ENCODE peak calls at places on chromosomes 1 and 21, in ten cellular contexts. Y, U, D, T, Z, O, M, G, K and R are unnamed samples. For H3K36me3 and H3K9me3, the result is how much of the 10 kb centered on the place peaks cover.

GRCh38 chr1:100847481-100847880 is 47.2 kb downstream of the EXTL2 start:
- DNase-seq in Y (no peak), U (no peak), D (no peak), T (no peak), Z (no peak), O (peak), M (no peak), G (no peak), K (no peak), R (no peak)

GRCh38 chr1:215076312-215076711 is 6.2 kb upstream of the KCNK2 start:
- DNase-seq in Y (no peak), U (no peak), D (no peak), T (no peak), Z (no peak), O (peak), M (no peak), G (no peak), K (no peak), R (peak)

GRCh38 chr1:219317762-219318353 is 144.2 kb downstream of the LYPLAL1 start:
- DNase-seq in Y (no peak), U (no peak), D (no peak), T (no peak), Z (no peak), O (no peak), M (no peak), G (no peak), K (no peak), R (peak)

GRCh38 chr1:212500351-212500750 is 67.6 kb downstream of the NENF start:
- DNase-seq in Y (no peak), U (no peak), D (no peak), T (no peak), Z (no peak), O (no peak), M (no peak), G (no peak), K (no peak), R (no peak)

GRCh38 chr1:206898089-206898908 is 1.1 kb downstream of the IL24 start:
- DNase-seq in Y (no peak), U (no peak), D (no peak), T (no peak), Z (no peak), O (peak), M (no peak), G (no peak), K (no peak), R (no peak)

GRCh38 chr1:65260851-65261473 is 48.4 kb upstream of the DNAJC6 start:
- DNase-seq in Y (no peak), U (no peak), D (no peak), T (no peak), Z (no peak), O (peak), M (no peak), G (no peak), K (no peak), R (no peak)

GRCh38 chr1:241356519-241357365 is at the start of gene RGS7:
- DNase-seq in Y (no peak), U (peak), D (peak), T (peak), Z (no peak), O (peak), M (no peak), G (peak), K (peak), R (peak)

GRCh38 chr1:220347654-220348175 is 75.5 kb upstream of the RAB3GAP2 start:
- DNase-seq in Y (no peak), U (no peak), D (no peak), T (no peak), Z (no peak), O (no peak), M (no peak), G (no peak), K (no peak), R (no peak)

GRCh38 chr1:64982134-64982533 is 15.8 kb upstream of the JAK1 start:
- DNase-seq in Y (no peak), U (no peak), D (no peak), T (no peak), Z (no peak), O (no peak), M (no peak), G (no peak), K (no peak), R (no peak)

GRCh38 chr1:164712131-164713031 is 153.4 kb downstream of the PBX1 start:
- DNase-seq in Y (no peak), U (no peak), D (no peak), T (no peak), Z (peak), O (no peak), M (peak), G (no peak), K (no peak), R (no peak)

GRCh38 chr1:157310401-157310800 is 172.2 kb upstream of the ETV3 start:
- DNase-seq in Y (no peak), U (no peak), D (no peak), T (no peak), Z (no peak), O (no peak), M (no peak), G (no peak), K (no peak), R (no peak)

GRCh38 chr1:87867631-87868030 is 539.0 kb downstream of the LMO4 start:
- DNase-seq in Y (no peak), U (no peak), D (no peak), T (no peak), Z (no peak), O (no peak), M (no peak), G (no peak), K (no peak), R (no peak)

GRCh38 chr1:156814571-156815260 is 1.9 kb downstream of the SH2D2A start:
- DNase-seq in Y (no peak), U (peak), D (no peak), T (peak), Z (no peak), O (no peak), M (no peak), G (no peak), K (no peak), R (no peak)

GRCh38 chr1:154481058-154481457 is 21.0 kb upstream of the TDRD10 start:
- DNase-seq in Y (no peak), U (no peak), D (no peak), T (no peak), Z (peak), O (no peak), M (no peak), G (no peak), K (no peak), R (no peak)

GRCh38 chr1:85579619-85580018 is 942 bp upstream of the CCN1 start:
- DNase-seq in Y (no peak), U (peak), D (no peak), T (no peak), Z (no peak), O (peak), M (no peak), G (no peak), K (no peak), R (no peak)

GRCh38 chr1:90725961-90726715 is 9.0 kb upstream of the BARHL2 start:
- DNase-seq in Y (no peak), U (no peak), D (no peak), T (no peak), Z (no peak), O (no peak), M (no peak), G (no peak), K (no peak), R (no peak)

GRCh38 chr1:58618303-58618702 is 41.3 kb upstream of the TACSTD2 start:
- DNase-seq in Y (no peak), U (peak), D (peak), T (no peak), Z (no peak), O (peak), M (peak), G (peak), K (no peak), R (no peak)

GRCh38 chr1:234515411-234515810 is 36.4 kb upstream of the TARBP1 start:
- DNase-seq in Y (no peak), U (no peak), D (no peak), T (no peak), Z (no peak), O (peak), M (no peak), G (no peak), K (no peak), R (no peak)

GRCh38 chr1:38559180-38559874 is 300.2 kb downstream of the RRAGC start:
- DNase-seq in Y (peak), U (no peak), D (peak), T (peak), Z (no peak), O (no peak), M (no peak), G (no peak), K (peak), R (no peak)

GRCh38 chr1:4396571-4396970 is 257.8 kb upstream of the AJAP1 start:
- DNase-seq in Y (no peak), U (no peak), D (no peak), T (no peak), Z (no peak), O (no peak), M (no peak), G (no peak), K (no peak), R (no peak)

GRCh38 chr1:58555393-58555792 is 8.9 kb upstream of the OMA1 start:
- DNase-seq in Y (no peak), U (no peak), D (no peak), T (no peak), Z (no peak), O (no peak), M (no peak), G (no peak), K (no peak), R (no peak)

GRCh38 chr1:107262472-107263286 is 121.8 kb downstream of the NTNG1 start:
- DNase-seq in Y (no peak), U (no peak), D (no peak), T (no peak), Z (no peak), O (no peak), M (no peak), G (no peak), K (no peak), R (no peak)

GRCh38 chr1:67752306-67752705 is 67.3 kb downstream of the GADD45A start:
- DNase-seq in Y (no peak), U (no peak), D (no peak), T (no peak), Z (no peak), O (no peak), M (no peak), G (no peak), K (no peak), R (no peak)

GRCh38 chr21:46500224-46500861 is 41.7 kb downstream of the DIP2A start:
- DNase-seq in Y (peak), U (no peak), D (no peak), T (no peak), Z (no peak), O (no peak), M (no peak), G (no peak), K (no peak), R (no peak)

GRCh38 chr1:19013826-19014548 is 57.5 kb upstream of the IFFO2 start:
- DNase-seq in Y (no peak), U (no peak), D (no peak), T (no peak), Z (peak), O (no peak), M (no peak), G (no peak), K (no peak), R (peak)

GRCh38 chr21:41641821-41642368 is 125.0 kb downstream of the RIPK4 start:
- DNase-seq in Y (no peak), U (peak), D (no peak), T (no peak), Z (no peak), O (peak), M (peak), G (no peak), K (peak), R (no peak)

GRCh38 chr1:67227196-67227595 is 60.9 kb downstream of the IL23R start:
- DNase-seq in Y (no peak), U (no peak), D (no peak), T (no peak), Z (no peak), O (peak), M (no peak), G (no peak), K (no peak), R (no peak)

GRCh38 chr1:200535605-200536004 is 84.9 kb downstream of the KIF14 start:
- DNase-seq in Y (no peak), U (no peak), D (no peak), T (no peak), Z (no peak), O (no peak), M (no peak), G (no peak), K (no peak), R (no peak)

GRCh38 chr1:22685675-22686074 is 25.0 kb upstream of the EPHB2 start:
- DNase-seq in Y (no peak), U (no peak), D (no peak), T (no peak), Z (no peak), O (no peak), M (no peak), G (no peak), K (no peak), R (no peak)

GRCh38 chr21:44592446-44593365 is at the start of gene KRTAP10-6:
- DNase-seq in Y (no peak), U (peak), D (no peak), T (no peak), Z (no peak), O (no peak), M (no peak), G (peak), K (peak), R (no peak)

GRCh38 chr1:97505816-97506215 is 415.0 kb downstream of the DPYD start:
- DNase-seq in Y (no peak), U (no peak), D (no peak), T (no peak), Z (no peak), O (no peak), M (no peak), G (no peak), K (no peak), R (no peak)

GRCh38 chr1:210584439-210585113 is 255.9 kb downstream of the HHAT start:
- DNase-seq in Y (peak), U (peak), D (peak), T (peak), Z (peak), O (peak), M (peak), G (peak), K (peak), R (peak)

GRCh38 chr1:207240325-207241095 is 81.0 kb upstream of the CD55 start:
- DNase-seq in Y (no peak), U (no peak), D (no peak), T (no peak), Z (no peak), O (peak), M (no peak), G (no peak), K (no peak), R (peak)

DNA sequence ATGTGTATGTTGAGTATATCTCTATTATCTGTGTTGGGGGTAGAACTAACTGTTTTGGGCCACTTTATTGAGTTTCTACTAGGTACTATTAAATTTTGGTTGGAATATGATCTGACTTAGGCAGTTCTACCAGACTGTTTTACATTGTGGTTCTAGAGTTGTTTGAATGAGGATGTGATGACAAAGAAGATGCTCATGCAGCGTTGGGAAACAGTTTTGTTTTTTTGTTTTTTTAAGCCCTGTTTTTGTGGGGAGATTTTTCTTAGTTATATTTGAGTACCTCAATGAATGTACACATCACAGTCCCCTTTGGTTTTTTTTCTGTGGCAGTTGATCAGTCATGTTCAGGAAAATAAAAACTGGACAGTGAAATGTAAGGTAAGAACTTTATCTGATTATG is 40.1 kb downstream of the TMED5 start:
- DNase-seq in Y (no peak), U (no peak), D (no peak), T (no peak), Z (no peak), O (peak), M (no peak), G (no peak), K (no peak), R (no peak)
- H3K36me3 ChIP-seq in Y (under half), U (under half), D (under half), T (under half), Z (under half), O (under half), M (under half), G (under half), K (under half), R (under half)

GRCh38 chr21:7952648-7953047 is 2568.7 kb upstream of the TPTE start:
- DNase-seq in Y (no peak), U (no peak), D (no peak), T (no peak), Z (no peak), O (no peak), M (no peak), G (no peak), K (no peak), R (no peak)
- H3K9me3 ChIP-seq in Y (half or more), U (under half), D (under half), T (half or more), Z (under half), O (half or more), M (half or more), G (half or more), K (half or more), R (under half)

GRCh38 chr21:33567914-33568313 is 20.6 kb downstream of the DONSON start:
- DNase-seq in Y (no peak), U (no peak), D (no peak), T (no peak), Z (no peak), O (no peak), M (no peak), G (no peak), K (no peak), R (no peak)

GRCh38 chr21:33572350-33572749 is 16.1 kb downstream of the DONSON start:
- DNase-seq in Y (no peak), U (no peak), D (no peak), T (no peak), Z (peak), O (no peak), M (no peak), G (no peak), K (no peak), R (no peak)

GRCh38 chr21:33566514-33566913 is 22.0 kb downstream of the DONSON start:
- DNase-seq in Y (no peak), U (no peak), D (no peak), T (no peak), Z (no peak), O (no peak), M (no peak), G (no peak), K (no peak), R (no peak)

GRCh38 chr21:33569986-33570385 is 18.5 kb downstream of the DONSON start:
- DNase-seq in Y (no peak), U (no peak), D (no peak), T (no peak), Z (no peak), O (no peak), M (no peak), G (no peak), K (no peak), R (no peak)
- H3K36me3 ChIP-seq in Y (half or more), U (under half), D (half or more), T (under half), Z (half or more), O (half or more), M (half or more), G (under half), K (half or more), R (under half)

DNA sequence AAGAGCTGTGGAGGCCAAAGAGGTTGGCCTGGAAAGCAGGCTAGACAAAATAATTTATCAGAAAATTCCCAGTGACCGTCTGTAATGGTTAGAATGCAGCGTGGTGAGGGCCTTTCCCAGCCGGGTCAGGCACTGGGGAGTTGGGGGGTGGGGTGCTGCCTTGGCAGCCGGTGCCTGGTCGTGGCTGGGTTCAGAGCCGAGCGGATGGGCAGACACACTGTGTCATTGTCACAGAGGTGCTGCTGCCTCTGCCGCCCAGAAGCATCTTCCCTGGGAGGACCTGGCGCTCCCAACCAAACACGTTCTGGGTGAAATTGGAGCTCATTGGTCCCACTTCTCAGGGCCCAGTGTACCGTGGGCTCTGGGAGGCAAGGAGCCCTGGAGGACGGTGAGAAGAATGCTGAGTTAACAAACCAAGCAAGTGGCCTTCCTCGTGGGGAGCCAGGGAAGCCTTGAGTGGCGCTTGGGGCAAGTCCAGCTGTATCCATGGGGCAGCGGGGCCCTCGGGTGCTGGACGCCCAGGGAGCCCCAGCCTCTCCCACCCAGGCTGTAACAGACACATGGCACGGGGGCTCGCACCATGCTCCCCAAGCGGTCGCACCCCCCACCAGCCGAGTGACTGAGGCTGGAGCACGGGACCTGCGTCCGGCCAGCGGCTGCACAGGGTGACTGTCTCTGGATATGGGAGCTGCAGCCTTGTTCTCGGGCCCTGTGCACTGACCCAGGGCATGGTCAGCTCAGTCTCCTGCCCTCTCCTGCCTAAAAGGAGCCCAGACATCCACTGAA is 54.1 kb upstream of the ACTRT2 start:
- DNase-seq in Y (no peak), U (peak), D (no peak), T (peak), Z (no peak), O (no peak), M (no peak), G (no peak), K (peak), R (no peak)
- H3K9me3 ChIP-seq in Y (under half), U (under half), D (under half), T (under half), Z (under half), O (under half), M (under half), G (under half), K (under half), R (under half)

DNA sequence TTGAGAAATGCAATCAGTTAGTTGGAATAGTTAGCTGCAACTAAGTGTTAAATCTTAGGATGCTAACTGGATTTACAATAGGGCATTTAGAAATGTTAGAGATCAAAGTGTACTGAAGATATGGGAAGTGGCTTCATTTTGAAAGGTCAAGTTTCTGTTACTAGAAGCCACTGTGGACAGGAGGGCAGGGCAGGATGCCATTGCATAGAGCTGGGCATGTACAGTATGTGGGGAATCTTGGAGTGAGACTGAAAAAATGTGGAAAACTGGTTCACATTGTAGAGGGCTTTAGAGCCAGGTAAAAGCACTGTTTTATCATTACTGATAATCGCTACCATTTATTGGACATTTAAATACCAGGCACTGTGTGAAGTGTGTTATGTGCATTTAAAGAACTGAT is 31.0 kb downstream of the ARID1A start:
- DNase-seq in Y (no peak), U (no peak), D (no peak), T (no peak), Z (no peak), O (no peak), M (no peak), G (no peak), K (no peak), R (no peak)
- H3K36me3 ChIP-seq in Y (under half), U (under half), D (under half), T (under half), Z (under half), O (under half), M (under half), G (under half), K (under half), R (under half)